ENCODE peak calls at places on chromosomes 6 and 20, in six cellular contexts. C, W, P, A, Q and I are unnamed samples.

GRCh38 chr6:40930555-40930954 is 108.5 kb downstream of the UNC5CL start:
- DNase-seq in C (no peak), A (peak), Q (no peak), P (peak), W (no peak), I (peak)

GRCh38 chr6:124870611-124871201 is 91.5 kb upstream of the RNF217 start:
- DNase-seq in C (no peak), Q (no peak), W (no peak), A (no peak), P (peak), I (peak)

GRCh38 chr6:143673638-143674037 is 4.1 kb upstream of the PHACTR2 start:
- DNase-seq in Q (no peak), A (no peak), C (no peak), P (peak), W (peak), I (peak)

GRCh38 chr20:9344080-9344920 is 170.1 kb upstream of the LAMP5 start:
- DNase-seq in P (peak), W (peak), C (peak), A (peak), Q (no peak), I (peak)

GRCh38 chr6:11011787-11012234 is 32.3 kb downstream of the ELOVL2 start:
- DNase-seq in Q (no peak), C (no peak), P (peak), W (no peak), A (no peak), I (peak)

GRCh38 chr20:53631909-53632662 is 38.4 kb upstream of the ZNF217 start:
- DNase-seq in W (no peak), C (no peak), A (no peak), P (no peak), Q (peak), I (no peak)

GRCh38 chr6:168132531-168133184 is 53.6 kb upstream of the FRMD1 start:
- DNase-seq in Q (peak), C (no peak), A (peak), P (peak), W (peak), I (peak)

GRCh38 chr20:36895036-36895435 is 19.1 kb downstream of the TLDC2 start:
- DNase-seq in C (no peak), P (no peak), Q (no peak), A (no peak), W (no peak), I (no peak)

GRCh38 chr20:34410331-34410730 is 47.3 kb downstream of the ITCH start:
- DNase-seq in C (no peak), W (no peak), A (no peak), Q (no peak), P (no peak), I (peak)

GRCh38 chr6:154113392-154113791 is 74.4 kb downstream of the OPRM1 start:
- DNase-seq in Q (no peak), P (no peak), W (no peak), C (no peak), A (no peak), I (no peak)

GRCh38 chr6:22651731-22652130 is 82.4 kb downstream of the HDGFL1 start:
- DNase-seq in W (no peak), P (no peak), A (no peak), Q (no peak), C (no peak), I (no peak)

GRCh38 chr20:44064501-44065400 is 122.2 kb downstream of the JPH2 start:
- DNase-seq in A (no peak), P (no peak), C (no peak), W (no peak), Q (no peak), I (no peak)

GRCh38 chr6:136343700-136344099 is 54.1 kb upstream of the BCLAF1 start:
- DNase-seq in A (no peak), Q (no peak), W (no peak), C (no peak), P (no peak), I (no peak)

GRCh38 chr6:18183736-18184135 is 28.5 kb downstream of the KDM1B start:
- DNase-seq in P (peak), C (no peak), A (no peak), W (no peak), Q (no peak), I (no peak)

GRCh38 chr6:42766163-42766670 is 15.6 kb upstream of the BICRAL start:
- DNase-seq in A (no peak), C (no peak), P (peak), Q (no peak), W (no peak), I (peak)

GRCh38 chr6:32761084-32761483 is 2.2 kb downstream of the HLA-DQB2 start:
- DNase-seq in W (no peak), P (no peak), A (no peak), Q (no peak), C (no peak), I (no peak)

GRCh38 chr6:109460161-109460830 is 4.7 kb upstream of the MICAL1 start:
- DNase-seq in W (peak), C (peak), Q (no peak), P (no peak), A (no peak), I (no peak)

GRCh38 chr20:53706008-53706481 is 112.4 kb upstream of the ZNF217 start:
- DNase-seq in Q (no peak), P (peak), A (no peak), W (no peak), C (no peak), I (no peak)

GRCh38 chr6:54860132-54860531 is 13.6 kb downstream of the FAM83B start:
- DNase-seq in Q (no peak), C (no peak), W (no peak), A (no peak), P (no peak), I (no peak)

GRCh38 chr6:130575557-130575956 is 209.7 kb downstream of the TMEM200A start:
- DNase-seq in C (no peak), Q (no peak), W (no peak), P (no peak), A (no peak), I (no peak)

GRCh38 chr6:131937703-131938631 is 13.2 kb downstream of the CCN2 start:
- DNase-seq in W (no peak), A (no peak), P (peak), C (no peak), Q (no peak), I (peak)

GRCh38 chr6:34745277-34746103 is 11.8 kb upstream of the SNRPC start:
- DNase-seq in Q (no peak), A (no peak), C (no peak), P (peak), W (no peak), I (no peak)

GRCh38 chr6:118810420-118811027 is 83.4 kb upstream of the ASF1A start:
- DNase-seq in W (no peak), Q (no peak), C (no peak), A (no peak), P (no peak), I (no peak)

GRCh38 chr6:141252828-141253608 is 879.7 kb upstream of the GJE1 start:
- DNase-seq in A (no peak), C (no peak), P (no peak), Q (no peak), W (no peak), I (peak)

GRCh38 chr20:37464611-37465010 is 56.4 kb upstream of the NNAT start:
- DNase-seq in W (no peak), P (no peak), A (no peak), C (no peak), Q (no peak), I (no peak)

GRCh38 chr20:45427236-45428149 is 11.6 kb downstream of the PIGT start:
- DNase-seq in W (no peak), P (peak), A (no peak), Q (peak), C (no peak), I (peak)

GRCh38 chr6:164532546-164533362 is 776.7 kb downstream of the C6orf118 start:
- DNase-seq in Q (no peak), A (no peak), C (no peak), W (no peak), P (no peak), I (no peak)

GRCh38 chr6:143053856-143054255 is 6.8 kb upstream of the AIG1 start:
- DNase-seq in W (no peak), A (no peak), Q (no peak), C (no peak), P (no peak), I (no peak)

DNA sequence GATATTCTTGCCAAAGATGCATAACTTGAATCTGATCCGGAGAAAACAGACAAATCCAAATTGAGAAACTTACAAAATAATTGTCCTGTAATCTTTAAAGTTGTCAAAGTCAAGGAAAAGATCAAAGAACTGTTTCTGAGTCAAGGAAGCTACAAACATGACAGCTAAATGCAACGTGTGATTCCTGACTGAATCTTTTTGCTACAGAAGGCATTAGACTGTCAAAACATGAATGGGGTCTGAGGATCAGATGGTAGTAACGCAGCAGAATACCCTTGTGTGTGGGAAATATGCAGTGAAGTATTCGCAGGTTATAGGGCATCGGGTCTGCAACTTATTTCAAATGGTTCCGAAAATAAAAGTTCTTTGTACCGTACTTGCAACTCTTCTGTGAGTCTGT is 86.2 kb downstream of the MDGA1 start:
- DNase-seq in C (no peak), P (no peak), W (no peak), Q (no peak), A (no peak), I (no peak)
- H3K4me3 ChIP-seq in C (no peak), P (no peak), W (no peak), Q (no peak), A (no peak), I (no peak)

GRCh38 chr20:48295966-48296421 is 510.7 kb upstream of the SULF2 start:
- DNase-seq in C (no peak), W (no peak), A (no peak), Q (no peak), P (peak), I (peak)

GRCh38 chr20:48294196-48294595 is 508.9 kb upstream of the SULF2 start:
- DNase-seq in A (no peak), W (peak), Q (no peak), C (no peak), P (peak), I (peak)

GRCh38 chr20:48292806-48293205 is 507.5 kb upstream of the SULF2 start:
- DNase-seq in P (no peak), W (no peak), A (no peak), Q (no peak), C (no peak), I (no peak)

GRCh38 chr20:48294942-48295341 is 509.7 kb upstream of the SULF2 start:
- DNase-seq in A (no peak), P (no peak), Q (no peak), W (no peak), C (no peak), I (no peak)

GRCh38 chr20:48295445-48295903 is 510.2 kb upstream of the SULF2 start:
- DNase-seq in Q (no peak), C (no peak), W (peak), P (peak), A (peak), I (peak)
- TF ChIP-seq CTCF in Q (no peak), C (peak), W (peak), P (peak), A (no peak), I (peak)

DNA sequence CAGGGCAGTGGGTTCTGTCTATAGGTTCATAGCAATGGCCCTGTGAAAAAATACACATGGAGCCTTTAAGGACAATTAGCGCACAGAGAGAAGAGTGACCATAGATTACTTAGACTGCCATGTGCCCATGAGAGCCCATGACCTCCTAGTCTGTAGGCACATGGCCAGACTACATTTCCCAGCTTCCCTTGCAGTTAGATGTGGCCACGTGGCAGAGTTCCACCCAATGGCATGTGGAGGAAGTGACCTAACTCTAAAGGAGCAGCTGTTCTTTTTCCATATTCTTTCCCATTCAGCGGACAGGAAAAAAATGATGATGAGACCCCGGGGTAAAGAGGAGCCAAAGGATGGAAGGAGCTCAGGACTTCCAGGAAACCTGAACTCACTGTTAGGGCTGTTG is 116.7 kb downstream of the CBLN4 start:
- DNase-seq in W (no peak), Q (no peak), P (no peak), A (no peak), C (no peak), I (no peak)
- H3K4me3 ChIP-seq in W (no peak), Q (no peak), P (no peak), A (no peak), C (no peak), I (no peak)

DNA sequence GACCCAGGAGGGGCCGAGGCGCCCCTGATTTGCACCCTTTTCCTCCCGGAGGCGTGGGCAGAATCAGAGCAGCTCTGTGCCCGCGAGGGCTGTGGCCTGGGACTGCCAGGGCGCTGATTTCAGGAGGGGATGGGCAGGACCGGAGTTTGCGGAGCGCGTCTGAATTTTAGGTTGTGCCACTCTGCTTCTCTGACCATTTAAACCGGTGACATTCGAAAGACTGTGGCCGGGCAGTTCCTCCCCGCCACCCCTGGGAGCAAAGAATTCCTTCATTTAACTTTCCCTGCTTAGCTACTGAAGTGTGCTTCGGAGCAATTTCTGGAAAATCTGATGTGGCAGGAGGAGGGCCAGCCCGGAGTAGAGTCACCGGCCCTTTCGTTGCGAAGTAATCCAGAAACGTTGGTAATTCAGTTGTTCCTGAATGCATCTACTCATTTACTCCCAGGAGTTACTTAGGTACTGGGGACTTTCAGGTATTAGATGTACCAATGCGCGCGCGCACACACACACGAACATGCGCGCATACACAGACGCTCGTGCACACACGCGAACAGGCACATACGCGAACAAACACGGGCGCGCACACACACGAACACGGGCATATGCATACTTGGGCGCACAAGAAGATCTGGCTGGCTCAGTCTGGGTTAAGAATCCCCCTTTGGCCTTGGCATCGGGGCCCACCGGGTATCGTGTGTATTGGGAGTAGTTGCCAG is 576 bp downstream of the CCDC170 start:
- DNase-seq in Q (no peak), P (no peak), C (peak), W (no peak), A (peak), I (peak)
- TF ChIP-seq CTCF in Q (no peak), P (no peak), C (no peak), W (no peak), A (no peak), I (no peak)